ENCODE peak calls at places on chromosomes 5 and 9, in seven cellular contexts. One of them, this sample, is unnamed. For H3K4me1, the result is how much of the 10 kb centered on the place peaks cover.

GRCh38 chr5:149656576-149657182 is 73.4 kb upstream of the PPARGC1B start:
- DNase-seq in neuronal stem cell: peak
- DNase-seq in fibroblast of lung: no peak
- DNase-seq in IMR-90: no peak
- DNase-seq in ovary: peak
- DNase-seq in Peyer's patch: peak
- DNase-seq in hepatocyte: peak
- DNase-seq in this sample: no peak

GRCh38 chr9:137971477-137972138 is 94.0 kb downstream of the CACNA1B start:
- DNase-seq in fibroblast of lung: no peak
- DNase-seq in ovary: peak
- DNase-seq in Peyer's patch: peak
- DNase-seq in hepatocyte: peak
- DNase-seq in IMR-90: no peak
- DNase-seq in neuronal stem cell: no peak
- DNase-seq in this sample: no peak

GRCh38 chr9:122816163-122816867 is 12.1 kb downstream of the PDCL start:
- DNase-seq in fibroblast of lung: no peak
- DNase-seq in Peyer's patch: peak
- DNase-seq in IMR-90: no peak
- DNase-seq in neuronal stem cell: no peak
- DNase-seq in hepatocyte: no peak
- DNase-seq in ovary: no peak
- DNase-seq in this sample: no peak

GRCh38 chr5:158783382-158783781 is 316.3 kb downstream of the EBF1 start:
- DNase-seq in ovary: no peak
- DNase-seq in Peyer's patch: no peak
- DNase-seq in fibroblast of lung: no peak
- DNase-seq in IMR-90: no peak
- DNase-seq in hepatocyte: no peak
- DNase-seq in neuronal stem cell: no peak
- DNase-seq in this sample: no peak

GRCh38 chr9:124242331-124243194 is 15.2 kb upstream of the NEK6 start:
- DNase-seq in Peyer's patch: peak
- DNase-seq in neuronal stem cell: peak
- DNase-seq in ovary: peak
- DNase-seq in fibroblast of lung: peak
- DNase-seq in IMR-90: peak
- DNase-seq in hepatocyte: peak
- DNase-seq in this sample: no peak

GRCh38 chr9:119003218-119003617 is 366.0 kb downstream of the BRINP1 start:
- DNase-seq in fibroblast of lung: no peak
- DNase-seq in ovary: no peak
- DNase-seq in Peyer's patch: no peak
- DNase-seq in IMR-90: peak
- DNase-seq in hepatocyte: no peak
- DNase-seq in neuronal stem cell: no peak
- DNase-seq in this sample: no peak

GRCh38 chr5:149149942-149150341 is 8.6 kb downstream of the ABLIM3 start:
- DNase-seq in ovary: no peak
- DNase-seq in fibroblast of lung: no peak
- DNase-seq in IMR-90: no peak
- DNase-seq in neuronal stem cell: no peak
- DNase-seq in hepatocyte: no peak
- DNase-seq in Peyer's patch: no peak
- DNase-seq in this sample: no peak

GRCh38 chr9:104745852-104746251 is 1.6 kb upstream of the NIPSNAP3A start:
- DNase-seq in neuronal stem cell: no peak
- DNase-seq in Peyer's patch: no peak
- DNase-seq in fibroblast of lung: no peak
- DNase-seq in hepatocyte: no peak
- DNase-seq in IMR-90: no peak
- DNase-seq in ovary: no peak
- DNase-seq in this sample: no peak

GRCh38 chr5:176733586-176734262 is 76.6 kb upstream of the UNC5A start:
- DNase-seq in fibroblast of lung: no peak
- DNase-seq in neuronal stem cell: no peak
- DNase-seq in ovary: peak
- DNase-seq in IMR-90: no peak
- DNase-seq in Peyer's patch: peak
- DNase-seq in hepatocyte: no peak
- DNase-seq in this sample: no peak

GRCh38 chr5:3852154-3852930 is 256.7 kb downstream of the IRX1 start:
- DNase-seq in neuronal stem cell: no peak
- DNase-seq in fibroblast of lung: no peak
- DNase-seq in ovary: no peak
- DNase-seq in IMR-90: no peak
- DNase-seq in hepatocyte: no peak
- DNase-seq in Peyer's patch: no peak
- DNase-seq in this sample: no peak

GRCh38 chr5:133890776-133891280 is 77.6 kb downstream of the C5orf15 start:
- DNase-seq in ovary: no peak
- DNase-seq in neuronal stem cell: no peak
- DNase-seq in IMR-90: no peak
- DNase-seq in Peyer's patch: no peak
- DNase-seq in hepatocyte: no peak
- DNase-seq in fibroblast of lung: no peak
- DNase-seq in this sample: no peak

GRCh38 chr5:370959-371810 is 49.7 kb downstream of the AHRR start:
- DNase-seq in fibroblast of lung: no peak
- DNase-seq in Peyer's patch: peak
- DNase-seq in IMR-90: no peak
- DNase-seq in neuronal stem cell: no peak
- DNase-seq in hepatocyte: no peak
- DNase-seq in ovary: no peak
- DNase-seq in this sample: no peak

GRCh38 chr5:149823350-149823749 is 93.2 kb downstream of the PPARGC1B start:
- DNase-seq in neuronal stem cell: no peak
- DNase-seq in Peyer's patch: no peak
- DNase-seq in hepatocyte: no peak
- DNase-seq in ovary: no peak
- DNase-seq in IMR-90: no peak
- DNase-seq in fibroblast of lung: no peak
- DNase-seq in this sample: no peak

GRCh38 chr5:71475788-71476384 is 20.4 kb downstream of the BDP1 start:
- DNase-seq in IMR-90: peak
- DNase-seq in neuronal stem cell: peak
- DNase-seq in Peyer's patch: no peak
- DNase-seq in hepatocyte: peak
- DNase-seq in ovary: no peak
- DNase-seq in fibroblast of lung: peak
- DNase-seq in this sample: no peak

GRCh38 chr9:105539452-105539851 is 18.5 kb upstream of the FKTN start:
- DNase-seq in Peyer's patch: no peak
- DNase-seq in IMR-90: no peak
- DNase-seq in hepatocyte: no peak
- DNase-seq in neuronal stem cell: no peak
- DNase-seq in ovary: no peak
- DNase-seq in fibroblast of lung: peak
- DNase-seq in this sample: no peak

GRCh38 chr9:582775-583174 is 258.7 kb upstream of the DMRT1 start:
- DNase-seq in hepatocyte: no peak
- DNase-seq in ovary: no peak
- DNase-seq in Peyer's patch: no peak
- DNase-seq in fibroblast of lung: no peak
- DNase-seq in IMR-90: no peak
- DNase-seq in neuronal stem cell: no peak
- DNase-seq in this sample: no peak

GRCh38 chr9:93577940-93578682 is 1.7 kb downstream of the PHF2 start:
- DNase-seq in ovary: peak
- DNase-seq in IMR-90: no peak
- DNase-seq in fibroblast of lung: no peak
- DNase-seq in Peyer's patch: peak
- DNase-seq in hepatocyte: no peak
- DNase-seq in neuronal stem cell: no peak
- DNase-seq in this sample: no peak

GRCh38 chr9:20382460-20383071 is 239.7 kb downstream of the MLLT3 start:
- DNase-seq in hepatocyte: no peak
- DNase-seq in IMR-90: peak
- DNase-seq in Peyer's patch: no peak
- DNase-seq in neuronal stem cell: no peak
- DNase-seq in fibroblast of lung: peak
- DNase-seq in ovary: no peak
- DNase-seq in this sample: no peak

GRCh38 chr9:133741716-133742115 is 3.6 kb upstream of the SARDH start:
- DNase-seq in ovary: peak
- DNase-seq in Peyer's patch: no peak
- DNase-seq in hepatocyte: no peak
- DNase-seq in neuronal stem cell: no peak
- DNase-seq in fibroblast of lung: no peak
- DNase-seq in IMR-90: no peak
- DNase-seq in this sample: no peak

GRCh38 chr5:57780306-57780958 is 297.8 kb upstream of the ACTBL2 start:
- DNase-seq in Peyer's patch: no peak
- DNase-seq in fibroblast of lung: no peak
- DNase-seq in ovary: no peak
- DNase-seq in IMR-90: peak
- DNase-seq in hepatocyte: no peak
- DNase-seq in neuronal stem cell: no peak
- DNase-seq in this sample: no peak

GRCh38 chr5:26942481-26942880 is 95.9 kb downstream of the CDH9 start:
- DNase-seq in IMR-90: peak
- DNase-seq in ovary: no peak
- DNase-seq in neuronal stem cell: no peak
- DNase-seq in Peyer's patch: no peak
- DNase-seq in fibroblast of lung: peak
- DNase-seq in hepatocyte: no peak
- DNase-seq in this sample: no peak

GRCh38 chr5:31096238-31096865 is 97.1 kb upstream of the CDH6 start:
- DNase-seq in neuronal stem cell: no peak
- DNase-seq in hepatocyte: no peak
- DNase-seq in ovary: no peak
- DNase-seq in fibroblast of lung: peak
- DNase-seq in IMR-90: peak
- DNase-seq in Peyer's patch: no peak
- DNase-seq in this sample: no peak

GRCh38 chr5:97094579-97095317 is 47.7 kb downstream of the LIX1 start:
- DNase-seq in Peyer's patch: no peak
- DNase-seq in fibroblast of lung: no peak
- DNase-seq in hepatocyte: no peak
- DNase-seq in IMR-90: no peak
- DNase-seq in ovary: no peak
- DNase-seq in neuronal stem cell: no peak
- DNase-seq in this sample: no peak

GRCh38 chr5:145680744-145681143 is 154.4 kb downstream of the PRELID2 start:
- DNase-seq in IMR-90: no peak
- DNase-seq in fibroblast of lung: no peak
- DNase-seq in Peyer's patch: no peak
- DNase-seq in neuronal stem cell: no peak
- DNase-seq in ovary: no peak
- DNase-seq in hepatocyte: no peak
- DNase-seq in this sample: no peak

GRCh38 chr9:18275313-18275990 is 198.5 kb upstream of the ADAMTSL1 start:
- DNase-seq in fibroblast of lung: no peak
- DNase-seq in neuronal stem cell: no peak
- DNase-seq in hepatocyte: no peak
- DNase-seq in ovary: no peak
- DNase-seq in IMR-90: no peak
- DNase-seq in Peyer's patch: no peak
- DNase-seq in this sample: no peak

GRCh38 chr5:33371660-33372059 is 69.1 kb upstream of the TARS1 start:
- DNase-seq in ovary: no peak
- DNase-seq in fibroblast of lung: peak
- DNase-seq in Peyer's patch: no peak
- DNase-seq in hepatocyte: no peak
- DNase-seq in IMR-90: peak
- DNase-seq in neuronal stem cell: no peak
- DNase-seq in this sample: no peak

GRCh38 chr5:116153687-116154174 is 68.9 kb downstream of the COMMD10 start:
- DNase-seq in IMR-90: no peak
- DNase-seq in fibroblast of lung: no peak
- DNase-seq in Peyer's patch: no peak
- DNase-seq in neuronal stem cell: no peak
- DNase-seq in hepatocyte: peak
- DNase-seq in ovary: no peak
- DNase-seq in this sample: no peak

GRCh38 chr9:89850633-89851325 is 246.0 kb downstream of the GADD45G start:
- DNase-seq in IMR-90: peak
- DNase-seq in fibroblast of lung: peak
- DNase-seq in hepatocyte: peak
- DNase-seq in Peyer's patch: peak
- DNase-seq in neuronal stem cell: no peak
- DNase-seq in ovary: peak
- DNase-seq in this sample: no peak

GRCh38 chr9:86940774-86941173 is 6.5 kb downstream of the GAS1 start:
- DNase-seq in IMR-90: no peak
- DNase-seq in fibroblast of lung: no peak
- DNase-seq in Peyer's patch: no peak
- DNase-seq in hepatocyte: no peak
- DNase-seq in ovary: no peak
- DNase-seq in neuronal stem cell: no peak
- DNase-seq in this sample: no peak

GRCh38 chr5:10808347-10809212 is 47.5 kb upstream of the DAP start:
- DNase-seq in ovary: no peak
- DNase-seq in neuronal stem cell: no peak
- DNase-seq in fibroblast of lung: no peak
- DNase-seq in IMR-90: no peak
- DNase-seq in hepatocyte: no peak
- DNase-seq in Peyer's patch: no peak
- DNase-seq in this sample: no peak
- H3K4me3 ChIP-seq in ovary: no peak
- H3K4me3 ChIP-seq in neuronal stem cell: no peak
- H3K4me3 ChIP-seq in fibroblast of lung: no peak
- H3K4me3 ChIP-seq in IMR-90: no peak
- H3K4me3 ChIP-seq in hepatocyte: no peak
- H3K4me3 ChIP-seq in Peyer's patch: no peak
- H3K4me3 ChIP-seq in this sample: no peak

GRCh38 chr5:170223349-170223748 is 9.4 kb upstream of the C5orf58 start:
- DNase-seq in fibroblast of lung: no peak
- DNase-seq in Peyer's patch: no peak
- DNase-seq in neuronal stem cell: no peak
- DNase-seq in hepatocyte: no peak
- DNase-seq in IMR-90: no peak
- DNase-seq in ovary: no peak
- DNase-seq in this sample: no peak
- H3K4me1 ChIP-seq in fibroblast of lung: under half
- H3K4me1 ChIP-seq in Peyer's patch: under half
- H3K4me1 ChIP-seq in neuronal stem cell: under half
- H3K4me1 ChIP-seq in hepatocyte: under half
- H3K4me1 ChIP-seq in IMR-90: under half
- H3K4me1 ChIP-seq in ovary: under half
- H3K4me1 ChIP-seq in this sample: under half

DNA sequence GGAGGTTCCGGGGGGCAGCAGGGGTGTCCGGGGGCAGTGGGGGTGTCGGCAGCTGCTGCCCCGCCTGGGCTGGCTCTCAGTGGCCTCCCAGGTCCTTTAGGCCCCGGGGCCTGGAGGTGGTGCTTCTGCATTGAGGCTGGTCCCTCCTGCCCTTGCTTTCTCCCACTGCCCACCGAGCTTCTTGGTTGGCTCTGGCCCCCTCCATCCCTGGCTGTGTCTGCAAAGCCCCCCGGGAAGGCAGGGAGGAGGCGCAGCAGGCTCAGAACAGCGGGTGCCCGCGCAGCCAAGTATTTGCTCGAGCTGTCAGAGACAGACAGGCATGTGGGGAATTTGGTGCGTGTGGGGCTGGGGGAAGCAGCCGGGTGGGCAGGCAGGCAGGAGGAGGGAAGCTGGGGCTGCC is 11.5 kb downstream of the CXXC5 start:
- DNase-seq in Peyer's patch: no peak
- DNase-seq in IMR-90: no peak
- DNase-seq in neuronal stem cell: no peak
- DNase-seq in hepatocyte: no peak
- DNase-seq in fibroblast of lung: no peak
- DNase-seq in ovary: no peak
- DNase-seq in this sample: no peak
- H3K4me3 ChIP-seq in Peyer's patch: peak
- H3K4me3 ChIP-seq in IMR-90: peak
- H3K4me3 ChIP-seq in neuronal stem cell: no peak
- H3K4me3 ChIP-seq in hepatocyte: no peak
- H3K4me3 ChIP-seq in fibroblast of lung: no peak
- H3K4me3 ChIP-seq in ovary: no peak
- H3K4me3 ChIP-seq in this sample: peak

GRCh38 chr5:172904312-172904642 is 54.9 kb upstream of the RPL26L1 start:
- DNase-seq in IMR-90: no peak
- DNase-seq in fibroblast of lung: no peak
- DNase-seq in hepatocyte: no peak
- DNase-seq in Peyer's patch: no peak
- DNase-seq in ovary: no peak
- DNase-seq in neuronal stem cell: no peak
- DNase-seq in this sample: no peak
- H3K4me1 ChIP-seq in IMR-90: under half
- H3K4me1 ChIP-seq in fibroblast of lung: under half
- H3K4me1 ChIP-seq in hepatocyte: under half
- H3K4me1 ChIP-seq in Peyer's patch: under half
- H3K4me1 ChIP-seq in ovary: under half
- H3K4me1 ChIP-seq in neuronal stem cell: under half
- H3K4me1 ChIP-seq in this sample: half or more